ENCODE peak calls at places on chromosomes 16 and 17, in five cellular contexts. Q, X, N, G and Y are unnamed samples.

GRCh38 chr17:74235040-74235581 is 21.7 kb downstream of the TTYH2 start:
- DNase-seq in Q (no peak), X (no peak), N (no peak), G (no peak), Y (no peak)

GRCh38 chr17:44961921-44962350 is 6.2 kb downstream of the C1QL1 start:
- DNase-seq in Q (peak; percentile 26), X (no peak), N (no peak), G (no peak), Y (peak; percentile 41)

GRCh38 chr16:66925322-66925840 is at the start of gene RRAD:
- DNase-seq in Q (peak; percentile 36), X (peak; percentile 69), N (no peak), G (peak; percentile 29), Y (peak; percentile 47)

GRCh38 chr16:10965440-10966039 is 21.2 kb downstream of the CLEC16A start:
- DNase-seq in Q (no peak), X (peak; percentile 75), N (no peak), G (no peak), Y (no peak)

GRCh38 chr17:63694229-63694973 is 5.5 kb downstream of the LIMD2 start:
- DNase-seq in Q (no peak), X (no peak), N (no peak), G (no peak), Y (no peak)

GRCh38 chr17:9179602-9180001 is 158.3 kb downstream of the NTN1 start:
- DNase-seq in Q (no peak), X (no peak), N (no peak), G (no peak), Y (no peak)

GRCh38 chr16:16100631-16101030 is 122.7 kb downstream of the ABCC6 start:
- DNase-seq in Q (no peak), X (no peak), N (no peak), G (no peak), Y (no peak)

GRCh38 chr17:65638221-65638940 is 76.9 kb upstream of the AXIN2 start:
- DNase-seq in Q (peak; percentile 46), X (no peak), N (no peak), G (no peak), Y (peak; percentile 41)

GRCh38 chr17:34579979-34580684 is 750 bp downstream of the TMEM132E start:
- DNase-seq in Q (no peak), X (no peak), N (no peak), G (peak; percentile 22), Y (peak; percentile 15)

GRCh38 chr17:81741049-81741593 is 29.0 kb downstream of the SLC25A10 start:
- DNase-seq in Q (no peak), X (peak; percentile 61), N (no peak), G (no peak), Y (no peak)

GRCh38 chr17:60445144-60445543 is 22.9 kb downstream of the CHCT1 start:
- DNase-seq in Q (no peak), X (no peak), N (no peak), G (no peak), Y (no peak)

GRCh38 chr16:47995354-47995753 is 160.4 kb downstream of the ABCC12 start:
- DNase-seq in Q (peak; percentile 4), X (no peak), N (no peak), G (no peak), Y (no peak)

GRCh38 chr16:69477546-69477945 is 53.1 kb downstream of the CYB5B start:
- DNase-seq in Q (peak; percentile 35), X (no peak), N (no peak), G (no peak), Y (peak; percentile 25)

GRCh38 chr17:60393840-60394529 is 2.1 kb upstream of the USP32 start:
- DNase-seq in Q (no peak), X (no peak), N (no peak), G (peak; percentile 30), Y (no peak)

GRCh38 chr17:54950116-54950515 is 18.3 kb downstream of the COX11 start:
- DNase-seq in Q (no peak), X (no peak), N (no peak), G (no peak), Y (no peak)

GRCh38 chr17:81510798-81511549 is 1.6 kb downstream of the ACTG1 start:
- DNase-seq in Q (peak; percentile 42), X (peak; percentile 77), N (no peak), G (no peak), Y (no peak)

GRCh38 chr16:25143898-25144297 is 32.4 kb downstream of the LCMT1 start:
- DNase-seq in Q (no peak), X (no peak), N (no peak), G (peak; percentile 26), Y (no peak)

GRCh38 chr17:55152236-55152635 is 112.5 kb upstream of the HLF start:
- DNase-seq in Q (peak; percentile 34), X (no peak), N (no peak), G (no peak), Y (peak; percentile 48)

GRCh38 chr17:34613064-34614019 is 34.0 kb downstream of the TMEM132E start:
- DNase-seq in Q (no peak), X (no peak), N (no peak), G (no peak), Y (no peak)

GRCh38 chr17:11813278-11813677 is 184.0 kb downstream of the ZNF18 start:
- DNase-seq in Q (no peak), X (no peak), N (no peak), G (no peak), Y (no peak)

GRCh38 chr17:40317345-40317873 is 8.4 kb downstream of the RARA start:
- DNase-seq in Q (peak; percentile 71), X (peak; percentile 82), N (no peak), G (peak; percentile 98), Y (peak; percentile 79)

GRCh38 chr16:87125206-87126155 is 191.7 kb downstream of the C16orf95 start:
- DNase-seq in Q (no peak), X (no peak), N (no peak), G (no peak), Y (no peak)

GRCh38 chr17:78529871-78530670 is 47.1 kb downstream of the DNAH17 start:
- DNase-seq in Q (no peak), X (peak; percentile 59), N (peak; percentile 96), G (no peak), Y (no peak)

GRCh38 chr17:49404906-49405305 is 9.8 kb downstream of the PHB1 start:
- DNase-seq in Q (no peak), X (no peak), N (no peak), G (no peak), Y (no peak)

GRCh38 chr17:290121-290521 is 62.5 kb downstream of the RPH3AL start:
- DNase-seq in Q (no peak), X (peak; percentile 31), N (no peak), G (no peak), Y (no peak)

GRCh38 chr16:78696797-78697196 is 597.3 kb downstream of the WWOX start:
- DNase-seq in Q (no peak), X (no peak), N (no peak), G (no peak), Y (no peak)

GRCh38 chr16:57959121-57959520 is 11.8 kb downstream of the CNGB1 start:
- DNase-seq in Q (no peak), X (no peak), N (no peak), G (no peak), Y (no peak)

GRCh38 chr16:1884155-1884760 is 12.3 kb upstream of the MEIOB start:
- DNase-seq in Q (peak; percentile 33), X (peak; percentile 8), N (peak; percentile 49), G (peak; percentile 56), Y (peak; percentile 53)

GRCh38 chr17:76940738-76941350 is 72.6 kb downstream of the MGAT5B start:
- DNase-seq in Q (no peak), X (no peak), N (no peak), G (peak; percentile 28), Y (no peak)

GRCh38 chr16:57012353-57012752 is 23.0 kb downstream of the NLRC5 start:
- DNase-seq in Q (no peak), X (peak; percentile 47), N (no peak), G (no peak), Y (no peak)

GRCh38 chr16:73420244-73421040 is 372.5 kb upstream of the ZFHX3 start:
- DNase-seq in Q (no peak), X (no peak), N (no peak), G (no peak), Y (no peak)

GRCh38 chr16:49617710-49618330 is 238.1 kb downstream of the ZNF423 start:
- DNase-seq in Q (no peak), X (peak; percentile 30), N (no peak), G (no peak), Y (no peak)

GRCh38 chr17:65801513-65801912 is 240.1 kb upstream of the AXIN2 start:
- DNase-seq in Q (no peak), X (no peak), N (no peak), G (no peak), Y (no peak)

GRCh38 chr16:73771676-73772075 is 524.9 kb upstream of the PSMD7 start:
- DNase-seq in Q (peak; percentile 2), X (no peak), N (no peak), G (no peak), Y (peak; percentile 22)

GRCh38 chr17:47898246-47898645 is 2.2 kb downstream of the SP2 start:
- DNase-seq in Q (no peak), X (no peak), N (no peak), G (no peak), Y (no peak)